ENCODE peak calls at places on chromosomes 2 and 18, in six cellular contexts. S is aorta, M is amniotic stem cell, Q is ovary, J is T-cell, K is M059J. E is an unnamed sample.

GRCh38 chr2:151767536-151767935 is 33.3 kb upstream of the NEB start:
- DNase-seq in Q (no peak), M (no peak), K (peak), S (no peak), J (no peak), E (no peak)

GRCh38 chr18:50850307-50850706 is 28.6 kb upstream of the ME2 start:
- DNase-seq in K (no peak), Q (no peak), S (no peak), M (no peak), J (no peak), E (no peak)

GRCh38 chr18:31399336-31400032 is 22.9 kb downstream of the DSG4 start:
- DNase-seq in K (peak), M (no peak), J (no peak), S (no peak), Q (no peak), E (no peak)

GRCh38 chr18:25250610-25250859 is 101.4 kb downstream of the ZNF521 start:
- DNase-seq in S (no peak), J (no peak), K (no peak), M (no peak), Q (no peak), E (no peak)

GRCh38 chr18:10401489-10401888 is 52.9 kb upstream of the APCDD1 start:
- DNase-seq in J (no peak), Q (no peak), M (no peak), K (peak), S (no peak), E (no peak)

GRCh38 chr18:48623468-48624220 is 84.8 kb downstream of the CTIF start:
- DNase-seq in K (peak), Q (no peak), J (no peak), S (no peak), M (peak), E (peak)

GRCh38 chr2:241223211-241224067 is 35.0 kb downstream of the ANO7 start:
- DNase-seq in Q (no peak), J (no peak), S (peak), K (peak), M (no peak), E (no peak)

GRCh38 chr2:236928353-236929153 is 157.1 kb upstream of the COPS8 start:
- DNase-seq in J (no peak), K (peak), Q (no peak), M (no peak), S (no peak), E (no peak)

GRCh38 chr18:9758624-9759075 is 50.5 kb downstream of the RAB31 start:
- DNase-seq in M (no peak), S (no peak), J (peak), K (no peak), Q (no peak), E (no peak)

E was measured in AG04449.